ENCODE peak calls at places on chromosomes 12 and 14, in ten cellular contexts. One of them, this sample, is unnamed.

GRCh38 chr14:37165794-37166193 is 6.6 kb downstream of the SLC25A21 start:
- DNase-seq in CD8-positive, alpha-beta T cell: no peak
- DNase-seq in psoas muscle: no peak
- DNase-seq in fibroblast of villous mesenchyme: no peak
- DNase-seq in PC-9: no peak
- DNase-seq in cardiac fibroblast: no peak
- DNase-seq in BE2C: no peak
- DNase-seq in HFF-Myc: no peak
- DNase-seq in epithelial cell of esophagus: no peak
- DNase-seq in colonic mucosa: no peak
- DNase-seq in this sample: no peak

GRCh38 chr12:26017484-26018211 is 59.2 kb downstream of the RASSF8 start:
- DNase-seq in colonic mucosa: peak
- DNase-seq in PC-9: peak
- DNase-seq in fibroblast of villous mesenchyme: peak
- DNase-seq in HFF-Myc: peak
- DNase-seq in psoas muscle: peak
- DNase-seq in cardiac fibroblast: peak
- DNase-seq in CD8-positive, alpha-beta T cell: no peak
- DNase-seq in BE2C: peak
- DNase-seq in epithelial cell of esophagus: peak
- DNase-seq in this sample: no peak

GRCh38 chr14:70289138-70289537 is 70.3 kb downstream of the COX16 start:
- DNase-seq in cardiac fibroblast: no peak
- DNase-seq in CD8-positive, alpha-beta T cell: no peak
- DNase-seq in PC-9: no peak
- DNase-seq in fibroblast of villous mesenchyme: no peak
- DNase-seq in BE2C: no peak
- DNase-seq in colonic mucosa: no peak
- DNase-seq in HFF-Myc: no peak
- DNase-seq in psoas muscle: no peak
- DNase-seq in epithelial cell of esophagus: no peak
- DNase-seq in this sample: no peak

GRCh38 chr12:101857043-101857558 is 20.3 kb upstream of the DRAM1 start:
- DNase-seq in CD8-positive, alpha-beta T cell: no peak
- DNase-seq in PC-9: no peak
- DNase-seq in psoas muscle: no peak
- DNase-seq in cardiac fibroblast: peak
- DNase-seq in fibroblast of villous mesenchyme: peak
- DNase-seq in epithelial cell of esophagus: peak
- DNase-seq in colonic mucosa: no peak
- DNase-seq in BE2C: no peak
- DNase-seq in HFF-Myc: peak
- DNase-seq in this sample: peak

GRCh38 chr12:124303579-124304313 is 8.9 kb downstream of the RFLNA start:
- DNase-seq in cardiac fibroblast: no peak
- DNase-seq in psoas muscle: peak
- DNase-seq in CD8-positive, alpha-beta T cell: no peak
- DNase-seq in epithelial cell of esophagus: no peak
- DNase-seq in colonic mucosa: no peak
- DNase-seq in PC-9: no peak
- DNase-seq in HFF-Myc: no peak
- DNase-seq in fibroblast of villous mesenchyme: no peak
- DNase-seq in BE2C: no peak
- DNase-seq in this sample: no peak

GRCh38 chr12:95574799-95575452 is 23.6 kb upstream of the USP44 start:
- DNase-seq in PC-9: peak
- DNase-seq in HFF-Myc: peak
- DNase-seq in cardiac fibroblast: peak
- DNase-seq in CD8-positive, alpha-beta T cell: no peak
- DNase-seq in epithelial cell of esophagus: peak
- DNase-seq in colonic mucosa: no peak
- DNase-seq in fibroblast of villous mesenchyme: peak
- DNase-seq in BE2C: no peak
- DNase-seq in psoas muscle: no peak
- DNase-seq in this sample: peak

GRCh38 chr14:77151918-77152588 is 10.5 kb upstream of the ZDHHC22 start:
- DNase-seq in CD8-positive, alpha-beta T cell: no peak
- DNase-seq in BE2C: peak
- DNase-seq in HFF-Myc: no peak
- DNase-seq in PC-9: peak
- DNase-seq in fibroblast of villous mesenchyme: peak
- DNase-seq in epithelial cell of esophagus: peak
- DNase-seq in cardiac fibroblast: peak
- DNase-seq in colonic mucosa: no peak
- DNase-seq in psoas muscle: no peak
- DNase-seq in this sample: peak

GRCh38 chr12:95789126-95790024 is 1.2 kb downstream of the NTN4 start:
- DNase-seq in CD8-positive, alpha-beta T cell: no peak
- DNase-seq in fibroblast of villous mesenchyme: no peak
- DNase-seq in HFF-Myc: no peak
- DNase-seq in cardiac fibroblast: peak
- DNase-seq in BE2C: peak
- DNase-seq in psoas muscle: peak
- DNase-seq in epithelial cell of esophagus: peak
- DNase-seq in colonic mucosa: peak
- DNase-seq in PC-9: peak
- DNase-seq in this sample: no peak

GRCh38 chr12:90305379-90305778 is 596.7 kb upstream of the ATP2B1 start:
- DNase-seq in BE2C: no peak
- DNase-seq in cardiac fibroblast: no peak
- DNase-seq in PC-9: peak
- DNase-seq in colonic mucosa: no peak
- DNase-seq in epithelial cell of esophagus: peak
- DNase-seq in fibroblast of villous mesenchyme: no peak
- DNase-seq in psoas muscle: no peak
- DNase-seq in CD8-positive, alpha-beta T cell: no peak
- DNase-seq in HFF-Myc: no peak
- DNase-seq in this sample: no peak

GRCh38 chr14:93055651-93056115 is 60.0 kb downstream of the ITPK1 start:
- DNase-seq in BE2C: no peak
- DNase-seq in CD8-positive, alpha-beta T cell: no peak
- DNase-seq in PC-9: no peak
- DNase-seq in fibroblast of villous mesenchyme: no peak
- DNase-seq in colonic mucosa: peak
- DNase-seq in cardiac fibroblast: no peak
- DNase-seq in psoas muscle: no peak
- DNase-seq in HFF-Myc: no peak
- DNase-seq in epithelial cell of esophagus: no peak
- DNase-seq in this sample: no peak

GRCh38 chr14:69316449-69317391 is 56.8 kb downstream of the GALNT16 start:
- DNase-seq in colonic mucosa: peak
- DNase-seq in HFF-Myc: peak
- DNase-seq in cardiac fibroblast: peak
- DNase-seq in psoas muscle: peak
- DNase-seq in fibroblast of villous mesenchyme: peak
- DNase-seq in CD8-positive, alpha-beta T cell: no peak
- DNase-seq in epithelial cell of esophagus: peak
- DNase-seq in PC-9: peak
- DNase-seq in BE2C: no peak
- DNase-seq in this sample: peak

GRCh38 chr12:12786716-12787601 is 1.5 kb downstream of the APOLD1 start:
- DNase-seq in colonic mucosa: peak
- DNase-seq in BE2C: peak
- DNase-seq in psoas muscle: peak
- DNase-seq in epithelial cell of esophagus: peak
- DNase-seq in PC-9: peak
- DNase-seq in HFF-Myc: no peak
- DNase-seq in CD8-positive, alpha-beta T cell: peak
- DNase-seq in fibroblast of villous mesenchyme: peak
- DNase-seq in cardiac fibroblast: peak
- DNase-seq in this sample: peak

GRCh38 chr14:62662811-62663477 is 382.3 kb downstream of the KCNH5 start:
- DNase-seq in CD8-positive, alpha-beta T cell: no peak
- DNase-seq in HFF-Myc: no peak
- DNase-seq in fibroblast of villous mesenchyme: no peak
- DNase-seq in colonic mucosa: no peak
- DNase-seq in BE2C: no peak
- DNase-seq in epithelial cell of esophagus: no peak
- DNase-seq in psoas muscle: no peak
- DNase-seq in PC-9: no peak
- DNase-seq in cardiac fibroblast: no peak
- DNase-seq in this sample: no peak

GRCh38 chr14:68306934-68307758 is 485.7 kb downstream of the ZFP36L1 start:
- DNase-seq in psoas muscle: no peak
- DNase-seq in epithelial cell of esophagus: peak
- DNase-seq in HFF-Myc: no peak
- DNase-seq in BE2C: no peak
- DNase-seq in CD8-positive, alpha-beta T cell: no peak
- DNase-seq in fibroblast of villous mesenchyme: no peak
- DNase-seq in colonic mucosa: peak
- DNase-seq in PC-9: peak
- DNase-seq in cardiac fibroblast: no peak
- DNase-seq in this sample: peak

GRCh38 chr14:97459180-97459579 is 662.0 kb downstream of the VRK1 start:
- DNase-seq in cardiac fibroblast: no peak
- DNase-seq in BE2C: no peak
- DNase-seq in psoas muscle: no peak
- DNase-seq in CD8-positive, alpha-beta T cell: no peak
- DNase-seq in colonic mucosa: no peak
- DNase-seq in fibroblast of villous mesenchyme: no peak
- DNase-seq in HFF-Myc: no peak
- DNase-seq in epithelial cell of esophagus: no peak
- DNase-seq in PC-9: no peak
- DNase-seq in this sample: no peak
- H3K4me3 ChIP-seq in cardiac fibroblast: no peak
- H3K4me3 ChIP-seq in BE2C: no peak
- H3K4me3 ChIP-seq in psoas muscle: peak
- H3K4me3 ChIP-seq in CD8-positive, alpha-beta T cell: peak
- H3K4me3 ChIP-seq in colonic mucosa: no peak
- H3K4me3 ChIP-seq in fibroblast of villous mesenchyme: no peak
- H3K4me3 ChIP-seq in HFF-Myc: no peak
- H3K4me3 ChIP-seq in epithelial cell of esophagus: no peak
- H3K4me3 ChIP-seq in PC-9: no peak
- H3K4me3 ChIP-seq in this sample: no peak

GRCh38 chr14:88563845-88564244 is 1.0 kb downstream of the ZC3H14 start:
- DNase-seq in BE2C: no peak
- DNase-seq in epithelial cell of esophagus: no peak
- DNase-seq in CD8-positive, alpha-beta T cell: no peak
- DNase-seq in psoas muscle: no peak
- DNase-seq in colonic mucosa: no peak
- DNase-seq in PC-9: no peak
- DNase-seq in fibroblast of villous mesenchyme: no peak
- DNase-seq in cardiac fibroblast: no peak
- DNase-seq in HFF-Myc: no peak
- DNase-seq in this sample: no peak

GRCh38 chr14:88562532-88562830 is 356 bp upstream of the ZC3H14 start:
- DNase-seq in CD8-positive, alpha-beta T cell: no peak
- DNase-seq in PC-9: no peak
- DNase-seq in fibroblast of villous mesenchyme: no peak
- DNase-seq in psoas muscle: no peak
- DNase-seq in cardiac fibroblast: no peak
- DNase-seq in HFF-Myc: no peak
- DNase-seq in epithelial cell of esophagus: no peak
- DNase-seq in BE2C: no peak
- DNase-seq in colonic mucosa: no peak
- DNase-seq in this sample: no peak

GRCh38 chr14:88556581-88556980 is 1.8 kb upstream of the PTPN21 start:
- DNase-seq in HFF-Myc: no peak
- DNase-seq in CD8-positive, alpha-beta T cell: no peak
- DNase-seq in BE2C: no peak
- DNase-seq in cardiac fibroblast: no peak
- DNase-seq in fibroblast of villous mesenchyme: no peak
- DNase-seq in PC-9: no peak
- DNase-seq in colonic mucosa: no peak
- DNase-seq in psoas muscle: no peak
- DNase-seq in epithelial cell of esophagus: no peak
- DNase-seq in this sample: peak

GRCh38 chr14:88562831-88563686 is at the start of gene ZC3H14:
- DNase-seq in CD8-positive, alpha-beta T cell: peak
- DNase-seq in HFF-Myc: no peak
- DNase-seq in psoas muscle: peak
- DNase-seq in BE2C: peak
- DNase-seq in epithelial cell of esophagus: peak
- DNase-seq in fibroblast of villous mesenchyme: peak
- DNase-seq in colonic mucosa: peak
- DNase-seq in cardiac fibroblast: peak
- DNase-seq in PC-9: peak
- DNase-seq in this sample: peak

DNA sequence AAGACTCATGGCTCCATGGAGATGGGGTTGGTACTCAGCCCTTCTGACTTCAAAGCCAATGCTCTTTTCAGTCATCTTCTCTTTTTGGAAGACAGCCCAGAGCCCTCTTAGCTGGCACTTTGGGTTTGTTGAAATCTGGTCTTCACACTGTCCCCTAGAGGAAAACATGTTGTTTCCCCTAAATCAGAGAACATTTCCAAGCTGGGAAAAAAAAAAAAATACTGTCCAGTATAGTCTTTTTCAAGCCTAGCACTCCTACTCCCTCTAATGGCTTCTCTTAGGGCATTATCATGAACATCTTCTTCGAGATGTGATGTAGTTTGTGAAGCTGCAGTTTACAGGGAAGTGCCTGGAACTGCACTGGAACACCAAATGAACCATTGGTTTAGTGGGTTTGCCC is 3.0 kb upstream of the ZC3H14 start:
- DNase-seq in fibroblast of villous mesenchyme: peak
- DNase-seq in psoas muscle: no peak
- DNase-seq in colonic mucosa: no peak
- DNase-seq in BE2C: no peak
- DNase-seq in PC-9: no peak
- DNase-seq in cardiac fibroblast: peak
- DNase-seq in HFF-Myc: peak
- DNase-seq in epithelial cell of esophagus: peak
- DNase-seq in CD8-positive, alpha-beta T cell: no peak
- DNase-seq in this sample: peak
- TF ChIP-seq CTCF in fibroblast of villous mesenchyme: peak
- TF ChIP-seq CTCF in psoas muscle: peak
- TF ChIP-seq CTCF in colonic mucosa: no peak
- TF ChIP-seq CTCF in BE2C: peak
- TF ChIP-seq CTCF in PC-9: peak
- TF ChIP-seq CTCF in cardiac fibroblast: peak
- TF ChIP-seq CTCF in HFF-Myc: peak
- TF ChIP-seq CTCF in epithelial cell of esophagus: peak
- TF ChIP-seq CTCF in CD8-positive, alpha-beta T cell: no peak
- TF ChIP-seq CTCF in this sample: peak

DNA sequence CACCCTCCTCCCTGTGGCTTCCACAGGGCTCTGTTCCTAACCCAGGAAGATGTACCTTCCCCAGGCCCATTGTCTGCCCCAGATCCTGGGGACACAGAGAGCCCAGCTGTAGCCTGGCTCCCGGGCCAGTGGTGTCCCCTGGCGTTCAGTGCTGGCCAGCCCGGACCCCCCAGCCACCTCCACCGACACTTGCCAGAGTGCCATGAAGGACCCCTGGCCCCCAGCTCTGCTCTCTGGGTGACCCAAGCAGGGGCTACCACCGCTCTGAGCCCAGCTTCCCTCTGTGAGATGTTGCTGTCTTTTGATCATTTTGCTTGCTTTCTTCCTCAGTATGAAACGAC is 6.2 kb downstream of the INF2 start:
- DNase-seq in PC-9: no peak
- DNase-seq in CD8-positive, alpha-beta T cell: no peak
- DNase-seq in HFF-Myc: no peak
- DNase-seq in epithelial cell of esophagus: no peak
- DNase-seq in BE2C: no peak
- DNase-seq in fibroblast of villous mesenchyme: no peak
- DNase-seq in cardiac fibroblast: no peak
- DNase-seq in colonic mucosa: no peak
- DNase-seq in psoas muscle: no peak
- DNase-seq in this sample: no peak
- H3K4me3 ChIP-seq in PC-9: no peak
- H3K4me3 ChIP-seq in CD8-positive, alpha-beta T cell: peak
- H3K4me3 ChIP-seq in HFF-Myc: no peak
- H3K4me3 ChIP-seq in epithelial cell of esophagus: no peak
- H3K4me3 ChIP-seq in BE2C: no peak
- H3K4me3 ChIP-seq in fibroblast of villous mesenchyme: no peak
- H3K4me3 ChIP-seq in cardiac fibroblast: no peak
- H3K4me3 ChIP-seq in colonic mucosa: no peak
- H3K4me3 ChIP-seq in psoas muscle: no peak
- H3K4me3 ChIP-seq in this sample: no peak

GRCh38 chr14:52463375-52463774 is 88.9 kb downstream of the TXNDC16 start:
- DNase-seq in PC-9: no peak
- DNase-seq in epithelial cell of esophagus: no peak
- DNase-seq in fibroblast of villous mesenchyme: no peak
- DNase-seq in colonic mucosa: no peak
- DNase-seq in CD8-positive, alpha-beta T cell: no peak
- DNase-seq in BE2C: no peak
- DNase-seq in psoas muscle: no peak
- DNase-seq in HFF-Myc: no peak
- DNase-seq in cardiac fibroblast: no peak
- DNase-seq in this sample: no peak
- TF ChIP-seq CTCF in PC-9: no peak
- TF ChIP-seq CTCF in epithelial cell of esophagus: no peak
- TF ChIP-seq CTCF in fibroblast of villous mesenchyme: no peak
- TF ChIP-seq CTCF in colonic mucosa: no peak
- TF ChIP-seq CTCF in CD8-positive, alpha-beta T cell: no peak
- TF ChIP-seq CTCF in BE2C: no peak
- TF ChIP-seq CTCF in psoas muscle: no peak
- TF ChIP-seq CTCF in HFF-Myc: no peak
- TF ChIP-seq CTCF in cardiac fibroblast: no peak
- TF ChIP-seq CTCF in this sample: no peak